ENCODE peak calls at places on chromosome 13, in seven cellular contexts. Z is PC-3; N is naive thymus-derived CD8-positive, alpha-beta T cell; X is pancreas; M is activated CD8-positive, alpha-beta memory T cell treated with anti-CD3 and anti-CD28 coated beads, Interleukin-2, amount 10 ng/mL, durations not matched to agents 7 days and 5 days; L is SK-N-SH treated with all-trans-retinoic acid at 6 μM for 48 hours; I is right cardiac atrium. H is an unnamed sample.

GRCh38 chr13:61684976-61685682 is 269.5 kb upstream of the PCDH20 start:
- ATAC-seq in X (no peak), I (no peak), M (no peak), N (no peak), L (no peak), Z (no peak), H (no peak)

GRCh38 chr13:78603240-78603947 is at the start of gene POU4F1:
- ATAC-seq in M (peak; percentile 91), N (peak; percentile 72), Z (no peak), X (peak; percentile 59), I (peak; percentile 34), L (peak; percentile 46), H (peak; percentile 90)

GRCh38 chr13:80011448-80012212 is 329.3 kb downstream of the SPRY2 start:
- ATAC-seq in L (peak; percentile 89), Z (no peak), M (no peak), X (peak; percentile 68), N (no peak), I (peak; percentile 83), H (no peak)

GRCh38 chr13:42380420-42381164 is 108.6 kb downstream of the AKAP11 start:
- ATAC-seq in L (no peak), Z (no peak), X (no peak), M (no peak), I (no peak), N (no peak), H (no peak)

GRCh38 chr13:39102981-39103490 is 64.8 kb downstream of the NHLRC3 start:
- ATAC-seq in L (no peak), X (no peak), I (no peak), M (no peak), N (no peak), Z (no peak), H (no peak)

GRCh38 chr13:80900557-80900956 is 559.6 kb upstream of the SPRY2 start:
- ATAC-seq in Z (no peak), X (no peak), L (no peak), N (no peak), M (no peak), I (peak; percentile 91), H (no peak)

GRCh38 chr13:41780736-41781708 is 179.9 kb downstream of the VWA8 start:
- ATAC-seq in L (peak; percentile 80), M (no peak), Z (no peak), N (no peak), X (peak; percentile 51), I (peak; percentile 47), H (no peak)

GRCh38 chr13:58190578-58190977 is 559.0 kb downstream of the PCDH17 start:
- ATAC-seq in Z (no peak), X (no peak), L (no peak), N (no peak), M (no peak), I (no peak), H (no peak)

GRCh38 chr13:75544681-75545333 is 4.8 kb upstream of the UCHL3 start:
- ATAC-seq in M (no peak), I (no peak), N (no peak), L (no peak), Z (no peak), X (no peak), H (no peak)

H was measured in activated T-helper 17 cell treated with anti-CD3 and anti-CD28 coated beads, Interleukin-2, amount 50 U/mL, for 72 hours.